ENCODE peak calls at places on chromosomes 1 and 21, in four cellular contexts. M is HCT116, X is K562, V is HepG2. K is an unnamed sample.

GRCh38 chr1:197736689-197737088 is 38.6 kb downstream of the DENND1B start:
- DNase-seq in M (no peak), X (no peak), V (no peak), K (no peak)

GRCh38 chr1:116861137-116861536 is 48.6 kb upstream of the PTGFRN start:
- DNase-seq in M (no peak), X (no peak), V (no peak), K (no peak)

GRCh38 chr1:86557739-86558138 is 10.9 kb downstream of the CLCA4 start:
- DNase-seq in M (no peak), X (no peak), V (no peak), K (no peak)

GRCh38 chr1:172322219-172323061 is 98.0 kb upstream of the C1orf105 start:
- DNase-seq in M (no peak), X (no peak), V (no peak), K (peak)

GRCh38 chr1:96550014-96550413 is 171.6 kb upstream of the PTBP2 start:
- DNase-seq in M (no peak), X (no peak), V (no peak), K (no peak)

GRCh38 chr1:57162607-57163235 is 196.9 kb upstream of the C8B start:
- DNase-seq in M (no peak), X (no peak), V (no peak), K (no peak)

GRCh38 chr1:58238846-58239245 is 307.7 kb downstream of the OMA1 start:
- DNase-seq in M (no peak), X (no peak), V (no peak), K (no peak)

GRCh38 chr1:77671836-77672235 is 10.6 kb downstream of the ZZZ3 start:
- DNase-seq in M (no peak), X (no peak), V (no peak), K (no peak)

GRCh38 chr21:44555200-44555875 is 3.3 kb downstream of the KRTAP10-3 start:
- DNase-seq in M (no peak), X (no peak), V (no peak), K (no peak)

GRCh38 chr1:10646347-10646861 is 150.0 kb downstream of the CASZ1 start:
- DNase-seq in M (peak), X (peak), V (no peak), K (no peak)

GRCh38 chr1:166882893-166883292 is 6.8 kb upstream of the TADA1 start:
- DNase-seq in M (no peak), X (no peak), V (no peak), K (no peak)

GRCh38 chr1:47938556-47938955 is 58.6 kb downstream of the TRABD2B start:
- DNase-seq in M (no peak), X (no peak), V (no peak), K (no peak)

GRCh38 chr1:2985121-2985561 is 36.1 kb upstream of the ACTRT2 start:
- DNase-seq in M (no peak), X (no peak), V (no peak), K (no peak)

GRCh38 chr1:57072775-57073174 is 107.0 kb upstream of the C8B start:
- DNase-seq in M (no peak), X (peak), V (no peak), K (no peak)

GRCh38 chr1:118928739-118929554 is 59.2 kb downstream of the TBX15 start:
- DNase-seq in M (no peak), X (peak), V (peak), K (no peak)

GRCh38 chr1:3593745-3594144 is 17.6 kb downstream of the MEGF6 start:
- DNase-seq in M (no peak), X (no peak), V (no peak), K (no peak)

GRCh38 chr1:43867946-43868740 is 65.5 kb upstream of the ARTN start:
- DNase-seq in M (no peak), X (no peak), V (no peak), K (no peak)

GRCh38 chr21:16517380-16517779 is 787.6 kb downstream of the USP25 start:
- DNase-seq in M (no peak), X (no peak), V (no peak), K (no peak)

GRCh38 chr21:15134711-15135110 is 69.9 kb upstream of the NRIP1 start:
- DNase-seq in M (no peak), X (no peak), V (no peak), K (no peak)

GRCh38 chr1:168379110-168379860 is 98.6 kb downstream of the TBX19 start:
- DNase-seq in M (no peak), X (no peak), V (no peak), K (no peak)

GRCh38 chr1:184253921-184254320 is 132.9 kb upstream of the C1orf21 start:
- DNase-seq in M (no peak), X (no peak), V (no peak), K (no peak)

DNA sequence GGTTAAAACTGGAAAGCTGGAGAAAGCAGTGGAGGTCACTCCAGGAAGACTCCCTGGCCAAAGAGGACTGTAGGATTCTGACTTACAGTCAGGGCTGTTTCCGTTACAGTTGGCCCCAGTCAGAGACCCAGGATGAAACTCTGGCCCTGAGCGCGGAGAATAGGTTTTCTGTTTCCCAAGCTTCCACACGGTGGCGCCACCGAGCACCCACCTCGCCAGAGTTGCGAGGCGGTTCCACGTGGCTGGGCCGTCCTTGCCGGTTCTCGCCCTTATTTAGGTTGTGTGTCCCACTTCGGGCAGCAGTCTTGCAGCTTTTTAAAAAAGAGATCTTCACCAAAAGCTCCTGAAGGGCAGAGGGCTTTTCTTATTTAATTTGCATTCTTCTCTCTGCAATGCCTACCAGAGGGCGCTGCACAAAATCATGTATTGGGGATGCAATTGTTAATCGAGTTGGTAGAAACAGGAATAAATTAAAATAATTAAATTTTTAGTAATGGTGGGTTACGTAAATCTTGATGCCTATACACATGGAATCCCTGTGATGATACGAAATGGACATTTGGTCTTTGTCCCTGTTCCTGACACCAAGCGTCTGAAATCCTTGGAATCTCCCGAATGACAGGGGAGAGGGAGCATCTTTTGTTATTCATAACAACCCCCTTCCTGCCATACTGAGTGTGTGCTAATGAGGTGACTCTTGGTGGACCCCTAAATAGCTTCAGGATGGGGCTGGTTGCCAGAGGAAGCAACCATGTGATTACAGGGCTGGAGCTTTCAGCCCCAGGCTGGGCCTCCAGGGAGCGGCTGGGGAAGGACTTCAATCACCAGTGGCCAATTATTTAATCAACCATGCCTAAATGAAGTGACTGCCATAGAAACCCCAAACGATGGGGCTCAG is 5.5 kb upstream of the S100A7 start:
- DNase-seq in M (peak), X (peak), V (peak), K (no peak)
- TF ChIP-seq CTCF in M (peak), X (peak), V (peak), K (peak)

GRCh38 chr1:182392045-182393028 is 747 bp upstream of the GLUL start:
- DNase-seq in M (no peak), X (no peak), V (no peak), K (no peak)

GRCh38 chr1:182389619-182390047 is 2.0 kb downstream of the GLUL start:
- DNase-seq in M (no peak), X (no peak), V (peak), K (no peak)

GRCh38 chr1:182391028-182391361 is 595 bp downstream of the GLUL start:
- DNase-seq in M (no peak), X (no peak), V (no peak), K (no peak)

GRCh38 chr1:182394055-182394775 is 2.6 kb upstream of the GLUL start:
- DNase-seq in M (no peak), X (no peak), V (no peak), K (no peak)

DNA sequence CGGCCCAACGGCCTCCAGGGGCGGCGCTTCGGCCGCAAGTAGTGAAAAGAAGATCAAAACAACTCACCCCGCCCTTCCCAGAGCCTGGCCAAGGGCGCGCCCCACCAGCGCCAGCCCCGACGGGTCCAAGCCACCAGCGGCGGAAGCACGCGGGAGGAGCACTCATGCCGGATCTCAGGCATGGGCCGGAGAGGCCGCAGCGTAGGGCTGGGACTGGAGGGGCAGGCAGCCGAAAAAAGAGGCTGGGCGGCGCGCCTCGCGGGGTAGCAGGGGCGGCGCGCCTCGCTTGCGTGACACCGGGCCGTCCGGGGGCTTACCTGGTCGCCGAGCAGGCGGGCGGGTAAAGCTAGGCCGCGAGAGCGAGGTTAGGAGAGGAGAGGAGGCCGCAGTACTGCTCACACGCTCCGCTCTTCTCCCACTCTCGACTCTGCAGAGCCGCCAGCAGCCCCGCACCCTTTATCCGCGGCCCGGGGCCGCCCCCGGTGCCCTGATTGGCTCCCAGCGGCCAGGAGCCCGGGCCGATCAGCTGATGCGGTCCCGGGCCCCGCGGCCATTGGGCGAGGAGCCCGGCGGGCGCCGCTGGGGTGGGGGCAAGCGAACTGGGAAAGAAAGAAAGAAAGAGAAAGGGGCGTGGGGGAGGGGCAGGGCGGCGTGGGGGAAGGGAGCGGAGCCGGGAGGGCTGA is at the start of gene GLUL:
- DNase-seq in M (peak), X (peak), V (peak), K (no peak)
- H3K27ac ChIP-seq in M (peak), X (peak), V (peak), K (peak)

GRCh38 chr1:156458181-156458503 is 42.4 kb downstream of the MEF2D start:
- DNase-seq in M (no peak), X (no peak), V (no peak), K (no peak)
- TF ChIP-seq TCF7L2 in M (no peak), X (no peak), V (no peak), K (no peak)

DNA sequence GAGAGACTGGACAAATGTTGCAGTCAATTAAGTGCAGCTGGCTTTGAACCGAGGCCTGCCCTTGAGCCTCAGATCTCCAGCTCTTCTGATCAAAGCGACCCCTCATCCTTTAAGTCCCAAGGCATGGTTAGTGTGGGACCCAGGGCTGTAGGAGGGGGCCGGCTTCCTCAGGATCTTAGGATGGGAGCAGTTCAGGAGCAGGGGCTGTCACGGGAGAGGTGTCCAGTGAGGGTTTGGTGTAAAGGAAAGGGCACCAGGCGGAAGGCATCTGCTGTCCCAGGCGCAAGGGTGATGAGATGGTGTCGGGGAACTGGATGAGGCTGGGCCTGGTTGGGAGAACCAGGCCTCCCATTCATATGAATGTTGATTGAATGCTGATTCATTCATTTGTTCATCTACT is 5.1 kb upstream of the MTFR1L start:
- DNase-seq in M (no peak), X (no peak), V (no peak), K (no peak)
- TF ChIP-seq CTCF in M (no peak), X (no peak), V (no peak), K (no peak)

GRCh38 chr1:27129225-27129624 is 25.7 kb downstream of the SLC9A1 start:
- DNase-seq in M (no peak), X (no peak), V (no peak), K (no peak)

GRCh38 chr1:27133158-27133557 is 21.8 kb downstream of the SLC9A1 start:
- DNase-seq in M (no peak), X (no peak), V (no peak), K (no peak)

GRCh38 chr1:27132624-27133023 is 22.3 kb downstream of the SLC9A1 start:
- DNase-seq in M (no peak), X (no peak), V (no peak), K (no peak)

GRCh38 chr1:27133990-27134389 is 20.9 kb downstream of the SLC9A1 start:
- DNase-seq in M (no peak), X (no peak), V (no peak), K (no peak)

GRCh38 chr1:27130798-27131197 is 24.1 kb downstream of the SLC9A1 start:
- DNase-seq in M (no peak), X (no peak), V (no peak), K (no peak)
- H3K27ac ChIP-seq in M (no peak), X (no peak), V (no peak), K (no peak)

GRCh38 chr21:36005018-36005417 is 55.3 kb downstream of the SETD4 start:
- DNase-seq in M (no peak), X (peak), V (no peak), K (no peak)

GRCh38 chr21:36005879-36006400 is 54.4 kb downstream of the SETD4 start:
- DNase-seq in M (no peak), X (no peak), V (no peak), K (no peak)

GRCh38 chr21:36015096-36015495 is 45.2 kb downstream of the SETD4 start:
- DNase-seq in M (no peak), X (no peak), V (no peak), K (no peak)

GRCh38 chr21:36008505-36008904 is 51.8 kb downstream of the SETD4 start:
- DNase-seq in M (no peak), X (no peak), V (no peak), K (no peak)

DNA sequence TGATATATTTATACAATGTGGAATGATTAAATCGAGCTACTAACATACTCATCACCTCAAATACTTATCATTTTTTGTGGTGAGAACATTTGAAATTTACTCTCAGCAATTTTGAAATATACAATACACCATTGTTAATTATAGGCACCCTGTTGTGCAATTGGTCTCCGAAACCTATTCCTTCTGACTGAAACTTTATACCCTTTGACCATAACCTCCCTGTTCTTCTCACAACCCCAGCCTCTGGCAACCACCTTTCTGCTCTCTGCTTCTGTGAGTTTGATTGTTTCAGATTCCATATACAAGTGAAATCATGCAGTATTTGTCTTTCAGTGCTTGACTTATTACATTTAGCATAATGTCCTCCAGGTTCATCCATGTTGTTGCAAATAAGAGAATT is 49.5 kb downstream of the SETD4 start:
- DNase-seq in M (no peak), X (no peak), V (no peak), K (no peak)
- TF ChIP-seq TCF7L2 in M (no peak), X (no peak), V (no peak), K (no peak)

GRCh38 chr1:27430903-27431653 is 38.7 kb downstream of the GPR3 start:
- DNase-seq in M (no peak), X (no peak), V (no peak), K (no peak)
- TF ChIP-seq CTCF in M (no peak), X (peak), V (no peak), K (peak)

K was measured in Panc1.